ENCODE peak calls at places on chromosome 18, in five cellular contexts. Q, A, B, W and P are unnamed samples.

GRCh38 chr18:54119524-54120019 is 104.9 kb downstream of the MBD2 start:
- DNase-seq in B (peak), A (peak), Q (peak), W (no peak), P (no peak)

GRCh38 chr18:51028201-51028805 is 1.7 kb upstream of the SMAD4 start:
- DNase-seq in B (peak), W (no peak), Q (no peak), A (peak), P (no peak)

GRCh38 chr18:59087391-59087790 is 52.3 kb upstream of the SEC11C start:
- DNase-seq in A (no peak), W (no peak), Q (no peak), B (no peak), P (no peak)

GRCh38 chr18:63157293-63158011 is 162.1 kb downstream of the BCL2 start:
- DNase-seq in W (no peak), B (no peak), Q (no peak), A (no peak), P (no peak)

GRCh38 chr18:54679318-54680149 is 88.5 kb downstream of the DYNAP start:
- DNase-seq in A (peak), B (peak), Q (peak), W (no peak), P (no peak)

GRCh38 chr18:2303517-2304238 is 267.6 kb downstream of the METTL4 start:
- DNase-seq in Q (no peak), A (no peak), B (peak), W (no peak), P (no peak)

GRCh38 chr18:75656035-75656434 is 228.5 kb upstream of the SMIM21 start:
- DNase-seq in A (no peak), B (no peak), W (no peak), Q (peak), P (no peak)

GRCh38 chr18:46756559-46757201 is at the start of gene ST8SIA5:
- DNase-seq in Q (peak), W (no peak), A (no peak), B (no peak), P (no peak)

GRCh38 chr18:75109001-75109400 is 99.9 kb downstream of the PTGR3 start:
- DNase-seq in Q (no peak), A (no peak), W (no peak), B (no peak), P (no peak)

GRCh38 chr18:13216092-13216582 is 2.4 kb upstream of the LDLRAD4 start:
- DNase-seq in Q (peak), B (peak), A (peak), W (peak), P (no peak)

GRCh38 chr18:11891737-11892136 is 16.4 kb downstream of the MPPE1 start:
- DNase-seq in Q (no peak), W (no peak), A (no peak), B (no peak), P (no peak)

GRCh38 chr18:61569176-61569892 is 236.1 kb downstream of the CDH20 start:
- DNase-seq in Q (no peak), B (peak), A (no peak), W (no peak), P (no peak)

GRCh38 chr18:32552421-32553030 is 81.8 kb upstream of the GAREM1 start:
- DNase-seq in Q (peak), A (peak), B (peak), W (no peak), P (no peak)

GRCh38 chr18:54828290-54828871 is at the start of gene RAB27B:
- DNase-seq in W (peak), Q (peak), B (peak), A (peak), P (peak)

GRCh38 chr18:63071566-63072175 is 247.9 kb downstream of the BCL2 start:
- DNase-seq in W (no peak), B (no peak), Q (no peak), A (no peak), P (no peak)

GRCh38 chr18:50819027-50819726 is 639 bp downstream of the MRO start:
- DNase-seq in Q (peak), B (peak), W (peak), A (peak), P (no peak)

GRCh38 chr18:78305789-78306188 is 673.8 kb upstream of the SALL3 start:
- DNase-seq in B (no peak), A (no peak), Q (no peak), W (no peak), P (no peak)

GRCh38 chr18:79393181-79393598 is 2.5 kb upstream of the NFATC1 start:
- DNase-seq in W (no peak), B (no peak), Q (no peak), A (no peak), P (no peak)

GRCh38 chr18:75247601-75248421 is 37.2 kb downstream of the TSHZ1 start:
- DNase-seq in Q (no peak), B (peak), W (no peak), A (no peak), P (no peak)

GRCh38 chr18:27428716-27429475 is 243.8 kb upstream of the CHST9 start:
- DNase-seq in W (no peak), B (no peak), A (no peak), Q (no peak), P (no peak)

GRCh38 chr18:47557160-47557559 is 305.7 kb upstream of the SKOR2 start:
- DNase-seq in A (no peak), W (no peak), B (no peak), Q (no peak), P (no peak)

GRCh38 chr18:34816183-34816582 is 106.1 kb downstream of the DTNA start:
- DNase-seq in A (no peak), Q (no peak), B (no peak), W (no peak), P (no peak)

GRCh38 chr18:34820360-34820759 is 110.3 kb downstream of the DTNA start:
- DNase-seq in B (no peak), A (no peak), Q (peak), W (no peak), P (no peak)

GRCh38 chr18:34818069-34818468 is 108.0 kb downstream of the DTNA start:
- DNase-seq in A (no peak), W (no peak), B (no peak), Q (no peak), P (no peak)

GRCh38 chr18:34817636-34818035 is 107.5 kb downstream of the DTNA start:
- DNase-seq in W (no peak), A (no peak), Q (no peak), B (no peak), P (no peak)

DNA sequence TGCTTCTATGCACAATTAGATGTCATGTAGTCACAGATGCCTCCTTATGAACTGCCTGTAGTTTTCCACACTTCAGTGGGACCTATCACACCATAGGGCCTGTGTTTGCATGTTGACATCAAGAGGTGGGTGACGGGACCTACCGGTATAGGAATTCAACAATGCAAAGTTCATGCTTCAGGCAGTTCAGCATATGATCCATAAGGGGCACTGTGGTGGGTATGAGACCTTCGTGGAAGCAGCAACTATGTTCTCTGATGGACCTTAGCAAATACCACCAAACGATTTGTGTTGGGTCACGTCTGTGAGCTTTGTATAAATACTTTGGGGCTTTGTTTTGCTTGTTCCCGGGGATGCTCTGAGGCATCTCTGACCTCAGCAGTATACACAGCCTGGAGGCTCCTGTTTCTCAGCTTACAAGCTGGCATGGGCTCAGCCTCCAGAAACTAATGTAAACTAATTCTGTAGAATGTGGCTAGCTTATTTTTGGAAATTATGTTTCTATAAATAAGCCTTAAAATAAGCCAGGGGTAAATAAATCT is 111.6 kb downstream of the DTNA start:
- DNase-seq in B (no peak), Q (no peak), W (no peak), A (no peak), P (no peak)
- TF ChIP-seq CTCF in B (no peak), Q (peak), W (no peak), A (no peak), P (no peak)

GRCh38 chr18:72208920-72209676 is 335.0 kb downstream of the CBLN2 start:
- DNase-seq in Q (no peak), B (no peak), A (no peak), W (no peak), P (no peak)
- TF ChIP-seq CTCF in Q (no peak), B (no peak), A (no peak), W (no peak), P (no peak)

GRCh38 chr18:22363867-22364463 is 53.8 kb downstream of the CTAGE1 start:
- DNase-seq in W (no peak), Q (no peak), A (no peak), B (peak), P (no peak)
- TF ChIP-seq CTCF in W (no peak), Q (peak), A (peak), B (peak), P (peak)

GRCh38 chr18:57438669-57439616 is 3.8 kb downstream of the ONECUT2 start:
- DNase-seq in A (no peak), W (no peak), Q (peak), B (no peak), P (no peak)

GRCh38 chr18:57436965-57437333 is 1.8 kb downstream of the ONECUT2 start:
- DNase-seq in W (no peak), B (no peak), Q (no peak), A (no peak), P (no peak)

GRCh38 chr18:57437433-57437781 is 2.2 kb downstream of the ONECUT2 start:
- DNase-seq in W (no peak), Q (peak), A (no peak), B (no peak), P (no peak)

GRCh38 chr18:57439617-57439975 is 4.4 kb downstream of the ONECUT2 start:
- DNase-seq in B (no peak), A (no peak), W (no peak), Q (peak), P (no peak)

DNA sequence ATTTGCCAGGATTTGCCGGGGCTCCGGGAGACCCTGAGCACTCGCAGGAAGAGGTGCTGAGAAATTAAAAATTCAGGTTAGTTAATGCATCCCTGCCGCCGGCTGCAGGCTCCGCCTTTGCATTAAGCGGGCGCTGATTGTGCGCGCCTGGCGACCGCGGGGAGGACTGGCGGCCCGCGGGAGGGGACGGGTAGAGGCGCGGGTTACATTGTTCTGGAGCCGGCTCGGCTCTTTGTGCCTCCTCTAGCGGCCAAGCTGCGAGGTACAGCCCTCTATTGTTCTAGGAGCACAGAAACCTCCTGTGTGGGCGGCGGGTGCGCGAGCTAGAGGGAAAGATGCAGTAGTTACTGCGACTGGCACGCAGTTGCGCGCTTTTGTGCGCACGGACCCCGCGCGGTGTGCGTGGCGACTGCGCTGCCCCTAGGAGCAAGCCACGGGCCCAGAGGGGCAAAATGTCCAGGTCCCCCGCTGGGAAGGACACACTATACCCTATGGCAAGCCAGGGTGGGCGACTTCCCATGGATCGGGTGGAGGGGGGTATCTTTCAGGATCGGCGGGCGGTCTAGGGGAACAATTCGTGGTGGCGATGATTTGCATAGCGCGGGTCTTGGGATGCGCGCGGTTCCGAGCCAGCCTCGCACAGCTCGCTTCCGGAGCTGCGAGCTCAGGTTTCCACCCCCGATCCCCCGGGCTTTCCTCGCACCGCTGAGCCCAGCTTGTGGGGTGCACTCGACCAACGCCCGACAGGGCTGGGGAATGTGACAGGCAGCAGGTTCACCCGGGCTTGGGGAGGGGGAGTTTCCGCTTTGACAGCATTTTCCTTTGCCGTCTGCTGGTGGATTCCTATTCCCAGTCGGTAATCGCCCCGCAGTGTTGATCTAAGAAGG is 2.9 kb downstream of the ONECUT2 start:
- DNase-seq in Q (peak), W (peak), B (peak), A (peak), P (no peak)
- TF ChIP-seq CTCF in Q (peak), W (peak), B (peak), A (peak), P (no peak)

GRCh38 chr18:26046419-26047077 is 43.9 kb downstream of the SS18 start:
- DNase-seq in A (no peak), B (no peak), W (no peak), Q (no peak), P (no peak)

GRCh38 chr18:26052497-26052896 is 37.9 kb downstream of the SS18 start:
- DNase-seq in W (no peak), A (no peak), B (no peak), Q (no peak), P (no peak)

GRCh38 chr18:26056291-26056690 is 34.1 kb downstream of the SS18 start:
- DNase-seq in B (peak), W (no peak), Q (no peak), A (no peak), P (no peak)

GRCh38 chr18:26057208-26057821 is 33.1 kb downstream of the SS18 start:
- DNase-seq in W (no peak), B (no peak), Q (no peak), A (no peak), P (no peak)

DNA sequence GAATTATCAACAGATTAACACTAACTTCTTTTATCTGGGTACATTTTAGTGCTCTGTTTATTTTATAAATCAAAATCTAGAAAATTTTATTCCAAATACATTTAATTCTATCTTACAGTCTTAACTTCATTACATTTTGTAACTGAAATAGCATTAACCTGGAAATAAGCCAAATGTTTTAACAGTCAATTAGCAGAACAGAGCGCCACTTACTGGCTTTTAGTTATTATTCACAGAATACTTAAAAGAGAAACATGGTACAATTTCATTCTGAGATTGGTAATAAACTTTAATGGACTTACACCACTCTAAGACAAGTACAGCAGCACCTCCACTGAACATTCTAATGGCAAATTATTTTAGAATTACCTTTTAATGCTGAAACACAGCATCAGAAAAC is 38.6 kb downstream of the SS18 start:
- DNase-seq in B (no peak), A (no peak), Q (no peak), W (no peak), P (no peak)
- TF ChIP-seq CTCF in B (no peak), A (no peak), Q (no peak), W (no peak), P (no peak)

DNA sequence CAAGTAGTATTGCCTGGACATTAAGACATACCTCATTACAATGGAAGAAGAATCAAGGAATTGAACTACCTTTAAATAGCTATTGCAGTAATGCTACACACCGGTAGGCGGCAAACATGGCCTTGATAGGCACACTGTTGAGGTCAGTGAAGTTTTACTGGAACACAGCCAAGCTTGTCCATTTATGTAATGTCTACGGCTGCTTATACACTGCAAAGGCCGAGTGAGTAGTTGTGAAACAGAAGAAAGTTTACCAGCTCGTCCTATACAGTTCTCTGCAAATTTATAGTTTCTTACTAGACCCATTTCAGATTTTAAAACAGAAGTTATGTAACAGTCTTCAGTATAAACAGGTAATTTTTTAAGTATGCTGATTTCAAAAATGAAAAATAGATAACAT is 38.8 kb downstream of the PPP4R1 start:
- DNase-seq in Q (peak), A (peak), W (peak), B (peak), P (no peak)
- TF ChIP-seq CTCF in Q (peak), A (peak), W (peak), B (peak), P (peak)

GRCh38 chr18:48904086-48904485 is 46.7 kb downstream of the SMAD7 start:
- DNase-seq in W (no peak), B (no peak), Q (no peak), A (no peak), P (no peak)

GRCh38 chr18:48900469-48900868 is 50.3 kb downstream of the SMAD7 start:
- DNase-seq in Q (no peak), W (no peak), B (no peak), A (no peak), P (no peak)

GRCh38 chr18:48902856-48903601 is 47.7 kb downstream of the SMAD7 start:
- DNase-seq in W (no peak), Q (no peak), A (no peak), B (peak), P (no peak)

GRCh38 chr18:48901145-48902022 is 49.4 kb downstream of the SMAD7 start:
- DNase-seq in W (no peak), Q (no peak), A (no peak), B (no peak), P (no peak)

GRCh38 chr18:48902023-48902855 is 48.5 kb downstream of the SMAD7 start:
- DNase-seq in A (peak), Q (no peak), B (peak), W (peak), P (no peak)
- TF ChIP-seq CTCF in A (no peak), Q (no peak), B (no peak), W (no peak), P (no peak)